ENCODE peak calls at places on chromosomes 7 and 10, in five cellular contexts. One of them, this sample, is unnamed.

GRCh38 chr7:95180-95862 is 97.0 kb upstream of the FAM20C start:
- DNase-seq in K562: no peak
- DNase-seq in A549: no peak
- DNase-seq in H1: no peak
- DNase-seq in HepG2: no peak
- DNase-seq in this sample: no peak

GRCh38 chr10:110681023-110681681 is 37.0 kb downstream of the RBM20 start:
- DNase-seq in K562: peak
- DNase-seq in A549: peak
- DNase-seq in H1: peak
- DNase-seq in HepG2: peak
- DNase-seq in this sample: peak

GRCh38 chr10:3676564-3676963 is 108.4 kb downstream of the KLF6 start:
- DNase-seq in K562: no peak
- DNase-seq in A549: no peak
- DNase-seq in H1: no peak
- DNase-seq in HepG2: no peak
- DNase-seq in this sample: no peak

GRCh38 chr10:23395017-23395416 is 43.9 kb upstream of the OTUD1 start:
- DNase-seq in K562: no peak
- DNase-seq in A549: no peak
- DNase-seq in H1: no peak
- DNase-seq in HepG2: no peak
- DNase-seq in this sample: no peak

GRCh38 chr7:86833360-86833759 is 189.7 kb downstream of the GRM3 start:
- DNase-seq in K562: no peak
- DNase-seq in A549: no peak
- DNase-seq in H1: no peak
- DNase-seq in HepG2: no peak
- DNase-seq in this sample: no peak

GRCh38 chr7:149002604-149003003 is 25.7 kb downstream of the PDIA4 start:
- DNase-seq in K562: no peak
- DNase-seq in A549: no peak
- DNase-seq in H1: no peak
- DNase-seq in HepG2: no peak
- DNase-seq in this sample: no peak

GRCh38 chr7:138945806-138946205 is 35.4 kb downstream of the KIAA1549 start:
- DNase-seq in K562: no peak
- DNase-seq in A549: no peak
- DNase-seq in H1: no peak
- DNase-seq in HepG2: no peak
- DNase-seq in this sample: no peak

GRCh38 chr10:61821153-61821552 is 80.3 kb upstream of the ARID5B start:
- DNase-seq in K562: no peak
- DNase-seq in A549: peak
- DNase-seq in H1: no peak
- DNase-seq in HepG2: no peak
- DNase-seq in this sample: no peak

GRCh38 chr10:89516149-89516832 is 19.1 kb downstream of the SLC16A12 start:
- DNase-seq in K562: no peak
- DNase-seq in A549: peak
- DNase-seq in H1: no peak
- DNase-seq in HepG2: no peak
- DNase-seq in this sample: no peak

GRCh38 chr7:77727936-77728701 is 31.9 kb downstream of the RSBN1L start:
- DNase-seq in K562: peak
- DNase-seq in A549: peak
- DNase-seq in H1: no peak
- DNase-seq in HepG2: peak
- DNase-seq in this sample: peak

GRCh38 chr7:28272461-28272877 is 91.9 kb upstream of the JAZF1 start:
- DNase-seq in K562: peak
- DNase-seq in A549: peak
- DNase-seq in H1: no peak
- DNase-seq in HepG2: no peak
- DNase-seq in this sample: peak

GRCh38 chr10:34809796-34810195 is 5.3 kb downstream of the PARD3 start:
- DNase-seq in K562: no peak
- DNase-seq in A549: no peak
- DNase-seq in H1: no peak
- DNase-seq in HepG2: no peak
- DNase-seq in this sample: no peak
- H3K4me3 ChIP-seq in K562: no peak
- H3K4me3 ChIP-seq in A549: no peak
- H3K4me3 ChIP-seq in H1: no peak
- H3K4me3 ChIP-seq in HepG2: no peak
- H3K4me3 ChIP-seq in this sample: no peak

GRCh38 chr7:32025381-32026075 is 44.7 kb downstream of the PDE1C start:
- DNase-seq in K562: no peak
- DNase-seq in A549: no peak
- DNase-seq in H1: no peak
- DNase-seq in HepG2: no peak
- DNase-seq in this sample: no peak
- TF ChIP-seq JUN in K562: no peak
- TF ChIP-seq JUN in A549: no peak
- TF ChIP-seq JUN in H1: no peak
- TF ChIP-seq JUN in HepG2: no peak
- TF ChIP-seq JUN in this sample: no peak

GRCh38 chr7:30804078-30804661 is 33.0 kb downstream of the MINDY4 start:
- DNase-seq in K562: no peak
- DNase-seq in A549: no peak
- DNase-seq in H1: no peak
- DNase-seq in HepG2: no peak
- DNase-seq in this sample: peak

GRCh38 chr7:30799206-30799975 is 28.2 kb downstream of the MINDY4 start:
- DNase-seq in K562: no peak
- DNase-seq in A549: no peak
- DNase-seq in H1: peak
- DNase-seq in HepG2: no peak
- DNase-seq in this sample: peak

GRCh38 chr7:30799976-30800661 is 28.9 kb downstream of the MINDY4 start:
- DNase-seq in K562: no peak
- DNase-seq in A549: no peak
- DNase-seq in H1: peak
- DNase-seq in HepG2: no peak
- DNase-seq in this sample: peak

GRCh38 chr7:30802812-30803211 is 31.6 kb downstream of the MINDY4 start:
- DNase-seq in K562: no peak
- DNase-seq in A549: no peak
- DNase-seq in H1: no peak
- DNase-seq in HepG2: no peak
- DNase-seq in this sample: no peak

DNA sequence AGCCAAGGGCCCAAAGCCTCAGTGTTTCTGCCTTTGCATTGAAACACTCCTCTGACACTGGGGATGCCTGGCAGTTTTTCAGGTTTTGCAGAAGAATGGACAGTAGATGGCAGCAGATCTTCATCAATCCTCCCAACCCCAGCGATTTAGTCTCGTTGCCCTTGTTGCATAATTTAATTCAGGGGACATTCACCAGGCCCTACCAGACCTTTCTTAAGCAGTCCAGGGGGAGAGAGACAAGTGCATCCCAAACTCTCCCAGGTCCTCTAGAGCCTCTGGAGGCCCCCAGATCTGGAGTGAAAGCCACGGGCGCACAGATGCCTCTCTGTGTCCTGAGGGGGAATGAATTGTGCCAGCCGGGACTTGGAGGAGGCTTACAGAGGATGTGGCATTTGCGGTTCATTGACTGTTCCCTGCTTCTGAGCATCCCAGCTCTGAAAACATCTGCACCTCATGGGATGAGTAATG is 29.6 kb downstream of the MINDY4 start:
- DNase-seq in K562: peak
- DNase-seq in A549: peak
- DNase-seq in H1: peak
- DNase-seq in HepG2: peak
- DNase-seq in this sample: peak
- H3K4me2 ChIP-seq in K562: no peak
- H3K4me2 ChIP-seq in A549: no peak
- H3K4me2 ChIP-seq in H1: no peak
- H3K4me2 ChIP-seq in HepG2: no peak
- H3K4me2 ChIP-seq in this sample: no peak

DNA sequence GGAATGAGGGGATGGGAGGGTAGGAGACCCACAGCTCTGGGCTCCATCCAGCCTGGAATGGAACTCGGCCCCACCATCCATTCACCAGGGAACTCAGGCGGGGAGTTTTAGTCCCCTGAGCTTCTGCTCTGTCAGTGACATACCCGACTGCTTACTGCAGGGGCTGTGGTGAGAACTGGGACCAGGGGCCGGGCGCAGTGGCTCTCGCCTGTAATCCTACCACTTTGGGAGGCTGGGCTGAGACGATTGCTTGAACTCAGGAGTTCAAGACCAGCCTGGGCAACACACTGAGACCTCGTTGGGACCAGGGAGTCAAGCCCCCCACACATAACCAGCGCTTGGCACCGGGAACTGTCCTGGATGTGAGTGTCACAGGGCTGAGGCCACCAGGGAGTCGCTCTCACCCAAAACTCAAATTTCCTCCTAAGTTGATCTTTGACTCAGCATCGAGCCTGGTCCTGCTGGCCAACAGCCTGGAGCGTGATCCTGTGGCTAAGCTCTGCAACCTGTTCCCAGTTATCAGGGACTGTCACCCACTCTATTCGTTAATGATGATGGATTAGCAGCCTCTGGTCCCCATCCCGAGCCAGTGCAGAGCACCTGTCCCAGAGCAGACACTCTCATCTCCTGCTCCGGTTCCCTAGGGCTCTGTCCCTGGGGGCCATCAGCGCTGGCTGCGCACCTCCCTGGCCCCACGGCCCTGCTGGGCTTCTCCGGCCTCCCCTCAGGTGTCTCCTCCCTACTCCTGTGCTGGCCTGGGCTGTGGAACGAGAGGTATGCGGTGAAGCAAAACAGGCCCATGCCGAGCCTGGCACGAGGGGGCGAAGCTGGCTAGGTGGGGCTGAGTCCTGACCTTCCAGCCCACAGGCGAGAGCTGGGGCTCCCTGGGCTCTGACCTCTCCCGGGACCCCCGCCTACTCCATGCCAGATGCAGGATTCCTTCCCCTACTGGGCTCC is 902 bp upstream of the CLDN15 start:
- DNase-seq in K562: no peak
- DNase-seq in A549: no peak
- DNase-seq in H1: peak
- DNase-seq in HepG2: no peak
- DNase-seq in this sample: no peak
- H3K4me3 ChIP-seq in K562: no peak
- H3K4me3 ChIP-seq in A549: no peak
- H3K4me3 ChIP-seq in H1: no peak
- H3K4me3 ChIP-seq in HepG2: no peak
- H3K4me3 ChIP-seq in this sample: no peak

DNA sequence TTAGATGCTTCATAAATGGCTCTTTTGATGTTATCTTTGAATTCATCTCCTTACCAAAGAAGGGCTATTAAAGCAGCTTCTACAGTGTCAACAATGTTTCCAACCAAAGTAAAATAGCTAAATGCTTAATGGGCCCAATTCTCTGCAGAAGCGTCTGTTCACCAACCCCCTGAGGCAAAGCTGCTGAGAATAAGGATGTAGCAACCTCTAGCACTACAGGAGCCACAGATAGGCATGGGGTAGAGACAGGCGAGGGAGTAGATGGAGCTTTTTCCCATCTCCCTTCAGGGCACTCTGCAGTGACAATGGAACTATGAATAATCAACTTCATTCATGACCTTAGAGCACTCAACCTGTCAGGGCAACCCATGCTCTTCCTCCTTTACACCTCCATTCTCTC is 134.1 kb downstream of the FZD1 start:
- DNase-seq in K562: no peak
- DNase-seq in A549: no peak
- DNase-seq in H1: no peak
- DNase-seq in HepG2: no peak
- DNase-seq in this sample: no peak
- TF ChIP-seq JUN in K562: no peak
- TF ChIP-seq JUN in A549: no peak
- TF ChIP-seq JUN in H1: no peak
- TF ChIP-seq JUN in HepG2: no peak
- TF ChIP-seq JUN in this sample: no peak

GRCh38 chr10:95531041-95531809 is 29.9 kb downstream of the SORBS1 start:
- DNase-seq in K562: peak
- DNase-seq in A549: no peak
- DNase-seq in H1: no peak
- DNase-seq in HepG2: no peak
- DNase-seq in this sample: peak
- H3K4me2 ChIP-seq in K562: peak
- H3K4me2 ChIP-seq in A549: no peak
- H3K4me2 ChIP-seq in H1: no peak
- H3K4me2 ChIP-seq in HepG2: no peak
- H3K4me2 ChIP-seq in this sample: no peak

GRCh38 chr10:102226542-102226870 is 407 bp downstream of the ELOVL3 start:
- DNase-seq in K562: no peak
- DNase-seq in A549: no peak
- DNase-seq in H1: no peak
- DNase-seq in HepG2: no peak
- DNase-seq in this sample: no peak
- H3K4me3 ChIP-seq in K562: peak
- H3K4me3 ChIP-seq in A549: peak
- H3K4me3 ChIP-seq in H1: no peak
- H3K4me3 ChIP-seq in HepG2: no peak
- H3K4me3 ChIP-seq in this sample: no peak

This sample was measured in endothelial cell of umbilical vein.